ENCODE peak calls at places on chromosomes 5 and 9, in five cellular contexts. D, U, W, Q and V are unnamed samples.

GRCh38 chr5:45205403-45205961 is 396.7 kb downstream of the MRPS30 start:
- DNase-seq in D (no peak), U (no peak), W (no peak), Q (no peak), V (no peak)

GRCh38 chr5:75566710-75567309 is 44.4 kb upstream of the ANKDD1B start:
- DNase-seq in D (no peak), U (peak; percentile 88), W (peak; percentile 58), Q (no peak), V (peak; percentile 75)

GRCh38 chr9:133514475-133515239 is 10.1 kb downstream of the MYMK start:
- DNase-seq in D (peak; percentile 81), U (no peak), W (no peak), Q (no peak), V (no peak)

GRCh38 chr5:1380011-1380817 is 35.3 kb upstream of the CLPTM1L start:
- DNase-seq in D (peak; percentile 38), U (no peak), W (peak; percentile 56), Q (no peak), V (no peak)

GRCh38 chr5:139473565-139473964 is 2.8 kb downstream of the SMIM33 start:
- DNase-seq in D (no peak), U (no peak), W (no peak), Q (no peak), V (no peak)

GRCh38 chr5:117376748-117377147 is 802.1 kb upstream of the SEMA6A start:
- DNase-seq in D (no peak), U (no peak), W (no peak), Q (no peak), V (no peak)

GRCh38 chr5:56152437-56152836 is 80.7 kb downstream of the ANKRD55 start:
- DNase-seq in D (no peak), U (no peak), W (peak; percentile 14), Q (no peak), V (no peak)

GRCh38 chr9:136365775-136366223 is 2.3 kb upstream of the DNLZ start:
- DNase-seq in D (no peak), U (no peak), W (no peak), Q (no peak), V (no peak)

GRCh38 chr9:116945817-116946216 is 258.7 kb downstream of the TRIM32 start:
- DNase-seq in D (no peak), U (no peak), W (no peak), Q (peak; percentile 72), V (no peak)

GRCh38 chr9:13213337-13213736 is 66.2 kb downstream of the MPDZ start:
- DNase-seq in D (no peak), U (peak; percentile 21), W (no peak), Q (no peak), V (no peak)

GRCh38 chr9:118829334-118829733 is 539.9 kb downstream of the BRINP1 start:
- DNase-seq in D (no peak), U (no peak), W (no peak), Q (no peak), V (no peak)

GRCh38 chr5:139684881-139685749 is 37.0 kb downstream of the CXXC5 start:
- DNase-seq in D (peak; percentile 46), U (no peak), W (no peak), Q (no peak), V (no peak)

GRCh38 chr5:32869216-32869615 is 158.1 kb downstream of the NPR3 start:
- DNase-seq in D (no peak), U (peak; percentile 44), W (no peak), Q (no peak), V (peak; percentile 7)

GRCh38 chr5:59487068-59487686 is 406.3 kb downstream of the PDE4D start:
- DNase-seq in D (no peak), U (no peak), W (no peak), Q (no peak), V (no peak)

GRCh38 chr5:149063017-149063687 is at the start of gene SH3TC2:
- DNase-seq in D (peak; percentile 64), U (peak; percentile 78), W (no peak), Q (no peak), V (no peak)

GRCh38 chr5:92391-93220 is 638 bp downstream of the PLEKHG4B start:
- DNase-seq in D (no peak), U (no peak), W (peak; percentile 54), Q (no peak), V (no peak)

GRCh38 chr9:115672477-115673316 is 480.9 kb upstream of the PAPPA start:
- DNase-seq in D (no peak), U (peak; percentile 91), W (no peak), Q (no peak), V (peak; percentile 96)

GRCh38 chr5:141637693-141638419 is 1.1 kb downstream of the RELL2 start:
- DNase-seq in D (peak; percentile 56), U (no peak), W (peak; percentile 70), Q (no peak), V (no peak)

GRCh38 chr5:80714570-80715298 is 60.0 kb upstream of the DHFR start:
- DNase-seq in D (no peak), U (no peak), W (no peak), Q (no peak), V (no peak)

GRCh38 chr9:36721846-36722588 is 149.3 kb downstream of the MELK start:
- DNase-seq in D (no peak), U (no peak), W (no peak), Q (no peak), V (no peak)

GRCh38 chr9:19387317-19387716 is 7.3 kb upstream of the RPS6 start:
- DNase-seq in D (no peak), U (no peak), W (no peak), Q (no peak), V (no peak)

GRCh38 chr9:68780735-68781134 is 75.7 kb downstream of the PIP5K1B start:
- DNase-seq in D (no peak), U (no peak), W (no peak), Q (no peak), V (no peak)

GRCh38 chr5:168042284-168043080 is 249.0 kb upstream of the WWC1 start:
- DNase-seq in D (no peak), U (no peak), W (no peak), Q (no peak), V (no peak)

GRCh38 chr9:121171236-121171635 is 30.4 kb downstream of the RAB14 start:
- DNase-seq in D (no peak), U (no peak), W (no peak), Q (no peak), V (no peak)

GRCh38 chr5:154311362-154311761 is 120.8 kb downstream of the GALNT10 start:
- DNase-seq in D (no peak), U (no peak), W (peak; percentile 29), Q (no peak), V (no peak)

GRCh38 chr5:125310749-125311148 is 564.3 kb upstream of the ZNF608 start:
- DNase-seq in D (no peak), U (no peak), W (no peak), Q (no peak), V (no peak)

GRCh38 chr5:9149988-9150387 is 395.9 kb downstream of the SEMA5A start:
- DNase-seq in D (no peak), U (peak; percentile 74), W (no peak), Q (no peak), V (peak; percentile 83)

GRCh38 chr5:144684899-144685298 is 514.2 kb downstream of the KCTD16 start:
- DNase-seq in D (no peak), U (no peak), W (no peak), Q (no peak), V (no peak)

GRCh38 chr9:112061152-112061740 is 113.9 kb downstream of the SUSD1 start:
- DNase-seq in D (peak; percentile 44), U (peak; percentile 95), W (peak; percentile 74), Q (peak; percentile 92), V (peak; percentile 92)

GRCh38 chr9:129384138-129384886 is 206.3 kb upstream of the IER5L start:
- DNase-seq in D (no peak), U (no peak), W (no peak), Q (no peak), V (no peak)
- TF ChIP-seq CTCF in D (no peak), U (no peak), W (no peak), Q (no peak), V (no peak)

DNA sequence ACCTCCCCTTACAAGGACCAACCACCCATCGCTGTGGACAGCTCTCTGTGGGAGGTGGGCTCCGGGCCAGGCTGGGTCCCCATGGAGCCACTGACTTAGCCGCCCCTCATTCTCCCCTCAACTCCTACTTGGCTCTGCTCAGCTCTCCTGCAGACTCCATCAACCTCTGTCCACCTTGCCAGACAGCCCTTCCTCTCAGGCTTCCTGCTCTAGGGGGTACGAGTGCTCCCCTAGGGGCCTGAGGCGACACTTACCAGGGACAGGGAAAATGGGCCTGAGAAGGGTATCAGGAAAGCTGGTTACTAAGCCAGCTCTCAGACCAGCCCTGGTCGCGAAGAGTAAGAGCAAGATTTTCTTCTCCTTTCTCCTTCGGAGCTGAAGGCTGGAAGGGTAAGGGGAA is 43.9 kb downstream of the SHB start:
- DNase-seq in D (no peak), U (no peak), W (no peak), Q (no peak), V (no peak)
- TF ChIP-seq CTCF in D (no peak), U (no peak), W (no peak), Q (no peak), V (peak; percentile 16)

GRCh38 chr9:72871685-72872084 is 81.2 kb downstream of the ALDH1A1 start:
- DNase-seq in D (no peak), U (peak; percentile 12), W (no peak), Q (no peak), V (no peak)
- TF ChIP-seq CTCF in D (peak; percentile 62), U (peak; percentile 89), W (no peak), Q (peak; percentile 25), V (peak; percentile 38)

GRCh38 chr9:132201780-132202703 is 40.2 kb downstream of the NTNG2 start:
- DNase-seq in D (no peak), U (no peak), W (no peak), Q (no peak), V (no peak)
- TF ChIP-seq CTCF in D (no peak), U (no peak), W (no peak), Q (no peak), V (no peak)

DNA sequence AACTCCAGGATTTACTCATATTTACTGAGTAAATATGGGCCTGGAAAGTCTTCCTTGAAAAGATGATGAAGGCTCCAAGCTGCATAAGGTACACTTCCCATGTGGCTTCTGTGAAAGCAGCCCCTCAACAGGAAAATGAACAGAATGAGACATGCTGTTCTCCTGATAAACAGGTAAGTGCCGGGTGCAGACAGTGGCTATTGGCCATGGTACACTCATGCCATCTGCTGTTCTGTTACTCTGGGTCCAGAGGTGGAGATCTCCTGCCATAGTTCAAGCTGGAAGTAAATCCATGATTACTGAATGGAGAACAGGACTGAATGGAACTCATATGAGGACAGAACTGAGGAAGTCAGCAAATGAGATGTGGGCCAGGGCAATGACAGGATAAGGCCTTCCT is 103.6 kb downstream of the SLIT3 start:
- DNase-seq in D (no peak), U (no peak), W (no peak), Q (no peak), V (no peak)
- TF ChIP-seq CTCF in D (peak; percentile 64), U (no peak), W (no peak), Q (no peak), V (no peak)

GRCh38 chr5:157029457-157029856 is 29.5 kb downstream of the HAVCR1 start:
- DNase-seq in D (no peak), U (no peak), W (no peak), Q (no peak), V (no peak)

GRCh38 chr5:157030692-157031091 is 28.2 kb downstream of the HAVCR1 start:
- DNase-seq in D (no peak), U (no peak), W (no peak), Q (no peak), V (no peak)

GRCh38 chr5:157024213-157024959 is 34.5 kb downstream of the HAVCR1 start:
- DNase-seq in D (no peak), U (no peak), W (no peak), Q (no peak), V (no peak)

GRCh38 chr5:157025093-157025698 is 33.7 kb downstream of the HAVCR1 start:
- DNase-seq in D (no peak), U (no peak), W (peak; percentile 36), Q (no peak), V (no peak)

GRCh38 chr5:157026789-157027424 is 32.0 kb downstream of the HAVCR1 start:
- DNase-seq in D (no peak), U (no peak), W (no peak), Q (no peak), V (no peak)
- TF ChIP-seq CTCF in D (peak; percentile 53), U (peak; percentile 37), W (peak; percentile 67), Q (peak; percentile 52), V (peak; percentile 15)